ENCODE peak calls at places on chromosomes 11 and 22, in eight cellular contexts. V is Calu3; F is AG08395; U is stimulated activated CD8-positive, alpha-beta memory T cell treated with anti-CD3 and anti-CD28 coated beads, Interleukin-7, amount 100 ng/mL, for 1 hour; G is DMS79; N is ascending aorta; S is activated CD4-positive, alpha-beta T cell treated with anti-CD3 and anti-CD28 coated beads for 36 hours; C is EH. I is an unnamed sample.

GRCh38 chr11:6403539-6403938 is 13.3 kb downstream of the SMPD1 start:
- DNase-seq in N (no peak), F (no peak), U (no peak), C (no peak), S (no peak), G (no peak), V (no peak), I (no peak)

GRCh38 chr11:15519124-15519791 is 404.5 kb downstream of the INSC start:
- DNase-seq in N (no peak), S (no peak), F (no peak), V (no peak), C (no peak), U (no peak), G (no peak), I (no peak)

GRCh38 chr11:7500251-7500650 is 13.5 kb upstream of the PPFIBP2 start:
- DNase-seq in S (no peak), G (no peak), V (no peak), F (no peak), C (no peak), U (no peak), N (no peak), I (no peak)

GRCh38 chr11:86688398-86689179 is 16.2 kb upstream of the ME3 start:
- DNase-seq in S (peak; percentile 69), F (peak; percentile 74), C (peak; percentile 95), N (peak; percentile 50), G (no peak), U (no peak), V (no peak), I (no peak)

GRCh38 chr22:24407278-24407665 is 20.1 kb upstream of the ADORA2A start:
- DNase-seq in U (no peak), S (peak; percentile 44), F (no peak), G (no peak), N (no peak), C (no peak), V (no peak), I (no peak)

GRCh38 chr11:6927030-6927617 is 898 bp downstream of the ZNF215 start:
- DNase-seq in G (no peak), F (no peak), U (no peak), C (no peak), S (no peak), V (no peak), N (no peak), I (no peak)

GRCh38 chr22:28799125-28799833 is 1.1 kb downstream of the XBP1 start:
- DNase-seq in V (peak; percentile 56), U (no peak), N (no peak), C (peak; percentile 96), F (peak; percentile 81), S (peak; percentile 55), G (peak; percentile 9), I (peak; percentile 23)

GRCh38 chr11:94525933-94526332 is 13.7 kb downstream of the C11orf97 start:
- DNase-seq in S (no peak), U (no peak), N (no peak), G (peak; percentile 85), C (peak; percentile 80), V (peak; percentile 68), F (peak; percentile 53), I (no peak)

GRCh38 chr11:28887681-28888080 is 779.5 kb downstream of the METTL15 start:
- DNase-seq in F (no peak), V (no peak), G (no peak), S (no peak), N (no peak), U (no peak), C (peak; percentile 19), I (no peak)

GRCh38 chr11:48169706-48170105 is 46.9 kb upstream of the OR4B1 start:
- DNase-seq in G (no peak), U (no peak), S (no peak), V (no peak), C (peak; percentile 42), N (no peak), F (no peak), I (no peak)

GRCh38 chr11:125314264-125315087 is 149.9 kb downstream of the PKNOX2 start:
- DNase-seq in S (no peak), G (no peak), C (no peak), N (no peak), F (no peak), U (no peak), V (no peak), I (no peak)

GRCh38 chr11:129282634-129283033 is 90.5 kb upstream of the ARHGAP32 start:
- DNase-seq in N (no peak), F (no peak), V (no peak), S (no peak), U (no peak), C (no peak), G (no peak), I (no peak)

GRCh38 chr11:8330416-8330815 is 66.7 kb upstream of the LMO1 start:
- DNase-seq in N (no peak), C (peak; percentile 19), V (no peak), S (no peak), G (no peak), U (no peak), F (no peak), I (no peak)

GRCh38 chr11:93072236-93072635 is 102.8 kb downstream of the MTNR1B start:
- DNase-seq in N (no peak), V (no peak), C (no peak), F (no peak), S (no peak), U (no peak), G (no peak), I (no peak)

GRCh38 chr11:108538022-108538424 is 39.8 kb upstream of the POGLUT3 start:
- DNase-seq in G (peak; percentile 51), C (no peak), S (peak; percentile 6), U (peak; percentile 1), F (no peak), N (no peak), V (peak; percentile 21), I (no peak)

GRCh38 chr11:25981998-25982397 is 349.9 kb upstream of the ANO3 start:
- DNase-seq in U (no peak), F (peak; percentile 60), G (no peak), S (no peak), C (peak; percentile 59), N (no peak), V (peak; percentile 43), I (no peak)

GRCh38 chr11:9385288-9385902 is 943 bp downstream of the IPO7 start:
- DNase-seq in G (no peak), F (no peak), V (no peak), S (peak; percentile 36), N (no peak), U (no peak), C (no peak), I (no peak)

GRCh38 chr22:50060441-50061140 is 2.5 kb upstream of the TTLL8 start:
- DNase-seq in S (no peak), N (no peak), U (no peak), C (no peak), F (no peak), G (no peak), V (peak; percentile 37), I (no peak)

GRCh38 chr11:74069146-74070046 is 60.5 kb upstream of the UCP3 start:
- DNase-seq in U (no peak), C (peak; percentile 85), F (no peak), G (peak; percentile 13), S (no peak), N (no peak), V (peak; percentile 61), I (no peak)

GRCh38 chr11:96311120-96311568 is 31.9 kb downstream of the MAML2 start:
- DNase-seq in S (no peak), U (no peak), C (peak; percentile 87), G (peak; percentile 59), V (no peak), F (peak; percentile 46), N (no peak), I (no peak)

GRCh38 chr22:37920131-37920530 is 14.0 kb downstream of the MICALL1 start:
- DNase-seq in S (no peak), N (no peak), G (no peak), F (no peak), U (no peak), C (no peak), V (no peak), I (no peak)

I was measured in GOT3.